ENCODE peak calls at places on chromosome 7, in four cellular contexts. Y, W, O and N are unnamed samples.

GRCh38 chr7:35753761-35754603 is 46.9 kb upstream of the SEPTIN7 start:
- DNase-seq in Y (no peak), W (peak; percentile 83), O (no peak), N (no peak)

GRCh38 chr7:132655071-132655761 is 78.9 kb upstream of the PLXNA4 start:
- DNase-seq in Y (peak; percentile 36), W (peak; percentile 75), O (peak; percentile 69), N (peak; percentile 91)

GRCh38 chr7:26198133-26198780 is 2.3 kb downstream of the HNRNPA2B1 start:
- DNase-seq in Y (peak; percentile 30), W (no peak), O (no peak), N (no peak)

GRCh38 chr7:158827411-158828342 is 1.6 kb downstream of the ESYT2 start:
- DNase-seq in Y (no peak), W (no peak), O (no peak), N (peak; percentile 29)

GRCh38 chr7:87202208-87202607 is 17.3 kb downstream of the TMEM243 start:
- DNase-seq in Y (no peak), W (no peak), O (no peak), N (no peak)

GRCh38 chr7:142855756-142856564 is 1.1 kb downstream of the EPHB6 start:
- DNase-seq in Y (no peak), W (peak; percentile 89), O (no peak), N (peak; percentile 30)

GRCh38 chr7:24926623-24927539 is 53.1 kb downstream of the OSBPL3 start:
- DNase-seq in Y (no peak), W (no peak), O (no peak), N (no peak)

GRCh38 chr7:99788554-99788953 is 4.6 kb upstream of the CYP3A4 start:
- DNase-seq in Y (no peak), W (no peak), O (no peak), N (no peak)

GRCh38 chr7:42833411-42833810 is 78.5 kb downstream of the C7orf25 start:
- DNase-seq in Y (no peak), W (no peak), O (no peak), N (no peak)

GRCh38 chr7:138958026-138958956 is 22.9 kb downstream of the KIAA1549 start:
- DNase-seq in Y (no peak), W (no peak), O (no peak), N (no peak)

GRCh38 chr7:132553031-132553430 is 23.2 kb downstream of the PLXNA4 start:
- DNase-seq in Y (no peak), W (no peak), O (no peak), N (no peak)

GRCh38 chr7:23544913-23545354 is 13.2 kb upstream of the TRA2A start:
- DNase-seq in Y (peak; percentile 45), W (no peak), O (no peak), N (peak; percentile 33)

GRCh38 chr7:108086962-108087361 is 43.2 kb downstream of the LAMB4 start:
- DNase-seq in Y (no peak), W (no peak), O (no peak), N (no peak)

GRCh38 chr7:107166702-107167426 is 1.9 kb upstream of the HBP1 start:
- DNase-seq in Y (no peak), W (no peak), O (no peak), N (no peak)

GRCh38 chr7:2873146-2873545 is 29.0 kb upstream of the GNA12 start:
- DNase-seq in Y (no peak), W (no peak), O (no peak), N (no peak)

GRCh38 chr7:107694395-107694794 is 33.8 kb downstream of the SLC26A4 start:
- DNase-seq in Y (no peak), W (no peak), O (no peak), N (no peak)

GRCh38 chr7:79778786-79779382 is 325.4 kb upstream of the MAGI2 start:
- DNase-seq in Y (no peak), W (no peak), O (no peak), N (no peak)

GRCh38 chr7:127904706-127905056 is 126.6 kb downstream of the LRRC4 start:
- DNase-seq in Y (no peak), W (no peak), O (no peak), N (no peak)

GRCh38 chr7:74187915-74188675 is 13.9 kb downstream of the EIF4H start:
- DNase-seq in Y (no peak), W (no peak), O (no peak), N (no peak)

GRCh38 chr7:155369-156000 is 36.9 kb upstream of the FAM20C start:
- DNase-seq in Y (no peak), W (no peak), O (no peak), N (no peak)

GRCh38 chr7:35474100-35474499 is 220.2 kb upstream of the TBX20 start:
- DNase-seq in Y (no peak), W (no peak), O (no peak), N (no peak)

GRCh38 chr7:146053492-146053891 is 63.1 kb upstream of the CNTNAP2 start:
- DNase-seq in Y (no peak), W (no peak), O (no peak), N (no peak)

GRCh38 chr7:2572101-2572842 is 13.5 kb downstream of the IQCE start:
- DNase-seq in Y (no peak), W (peak; percentile 56), O (no peak), N (no peak)

GRCh38 chr7:1279041-1279440 is 46.4 kb downstream of the UNCX start:
- DNase-seq in Y (no peak), W (peak; percentile 2), O (no peak), N (no peak)

GRCh38 chr7:24715661-24716479 is 41.4 kb downstream of the GSDME start:
- DNase-seq in Y (peak; percentile 63), W (no peak), O (no peak), N (peak; percentile 60)

GRCh38 chr7:142568430-142569097 is 180.7 kb upstream of the PRSS1 start:
- DNase-seq in Y (no peak), W (no peak), O (no peak), N (no peak)

GRCh38 chr7:37505750-37506353 is 57.2 kb upstream of the ELMO1 start:
- DNase-seq in Y (no peak), W (no peak), O (no peak), N (no peak)

GRCh38 chr7:29189743-29190201 is 4.8 kb upstream of the CHN2 start:
- DNase-seq in Y (peak; percentile 93), W (peak; percentile 85), O (peak; percentile 39), N (peak; percentile 56)

GRCh38 chr7:124655990-124656389 is 109.6 kb downstream of the GPR37 start:
- DNase-seq in Y (no peak), W (no peak), O (no peak), N (no peak)

GRCh38 chr7:83038787-83039186 is 123.9 kb downstream of the PCLO start:
- DNase-seq in Y (no peak), W (no peak), O (no peak), N (no peak)

GRCh38 chr7:41706228-41706930 is 3.5 kb upstream of the INHBA start:
- DNase-seq in Y (no peak), W (no peak), O (no peak), N (no peak)

GRCh38 chr7:97078023-97078988 is 39.2 kb upstream of the SDHAF3 start:
- DNase-seq in Y (no peak), W (no peak), O (no peak), N (no peak)

GRCh38 chr7:155669717-155670505 is 25.4 kb downstream of the RBM33 start:
- DNase-seq in Y (no peak), W (no peak), O (no peak), N (no peak)

GRCh38 chr7:138713191-138713590 is 12.0 kb upstream of the SVOPL start:
- DNase-seq in Y (no peak), W (no peak), O (no peak), N (no peak)

GRCh38 chr7:94559972-94560371 is 50.4 kb downstream of the CASD1 start:
- DNase-seq in Y (no peak), W (no peak), O (no peak), N (no peak)

GRCh38 chr7:135257790-135258189 is 24.2 kb downstream of the STRA8 start:
- DNase-seq in Y (no peak), W (no peak), O (no peak), N (no peak)
- H3K4me1 ChIP-seq in Y (no peaks in the 10 kb centered on the region), W (peaks cover 8% of the 10 kb centered on the region), O (no peaks in the 10 kb centered on the region), N (peaks cover 8% of the 10 kb centered on the region)

DNA sequence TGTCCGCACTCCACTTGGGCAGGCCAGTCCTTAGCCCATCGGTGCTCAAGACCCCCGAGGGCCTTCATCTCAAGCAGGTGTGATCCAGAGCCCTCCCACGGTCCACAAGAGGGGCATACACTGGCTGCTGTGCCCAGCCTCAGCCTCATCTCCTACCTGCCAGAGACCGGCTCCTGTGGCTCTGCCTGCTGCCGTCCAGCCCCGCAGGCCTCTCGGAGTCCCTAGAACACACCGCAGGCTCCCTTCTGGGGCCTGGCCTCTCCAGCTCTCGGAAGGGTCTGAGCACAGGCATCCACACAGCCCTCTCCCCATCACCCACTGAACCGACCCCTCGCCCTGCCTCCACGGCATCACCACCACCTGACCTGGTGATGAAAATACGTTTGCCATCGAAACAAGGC is 147.4 kb downstream of the PRKAG2 start:
- DNase-seq in Y (no peak), W (no peak), O (no peak), N (no peak)
- H3K4me1 ChIP-seq in Y (peaks cover 14% of the 10 kb centered on the region), W (peaks cover 7% of the 10 kb centered on the region), O (peaks cover 4% of the 10 kb centered on the region), N (no peaks in the 10 kb centered on the region)

GRCh38 chr7:54995631-54996340 is 23.0 kb upstream of the EGFR start:
- DNase-seq in Y (no peak), W (no peak), O (no peak), N (no peak)
- H3K4me1 ChIP-seq in Y (no peaks in the 10 kb centered on the region), W (no peaks in the 10 kb centered on the region), O (no peaks in the 10 kb centered on the region), N (no peaks in the 10 kb centered on the region)

DNA sequence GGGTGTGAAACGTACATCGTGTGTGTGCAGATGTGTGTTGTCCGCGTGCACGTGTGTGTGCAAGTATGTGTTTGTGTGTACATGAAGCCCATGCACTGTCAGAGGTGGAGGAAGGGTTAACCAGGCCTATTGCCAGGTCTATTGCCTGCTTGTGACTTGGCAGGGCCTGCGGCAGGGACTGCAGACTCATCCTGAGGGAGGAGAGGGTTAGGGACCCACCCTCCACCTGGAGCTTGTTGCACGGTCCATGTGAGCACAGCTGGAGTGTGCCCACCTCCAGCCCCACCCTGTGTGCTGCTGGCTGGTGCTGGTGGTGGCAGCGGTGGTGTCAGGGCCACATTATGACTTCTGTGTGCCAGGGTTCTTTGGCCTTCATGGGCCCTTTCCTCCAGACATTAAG is 7.1 kb upstream of the AQP1 start:
- DNase-seq in Y (no peak), W (no peak), O (no peak), N (no peak)
- H3K4me1 ChIP-seq in Y (no peaks in the 10 kb centered on the region), W (peaks cover 16% of the 10 kb centered on the region), O (no peaks in the 10 kb centered on the region), N (no peaks in the 10 kb centered on the region)

DNA sequence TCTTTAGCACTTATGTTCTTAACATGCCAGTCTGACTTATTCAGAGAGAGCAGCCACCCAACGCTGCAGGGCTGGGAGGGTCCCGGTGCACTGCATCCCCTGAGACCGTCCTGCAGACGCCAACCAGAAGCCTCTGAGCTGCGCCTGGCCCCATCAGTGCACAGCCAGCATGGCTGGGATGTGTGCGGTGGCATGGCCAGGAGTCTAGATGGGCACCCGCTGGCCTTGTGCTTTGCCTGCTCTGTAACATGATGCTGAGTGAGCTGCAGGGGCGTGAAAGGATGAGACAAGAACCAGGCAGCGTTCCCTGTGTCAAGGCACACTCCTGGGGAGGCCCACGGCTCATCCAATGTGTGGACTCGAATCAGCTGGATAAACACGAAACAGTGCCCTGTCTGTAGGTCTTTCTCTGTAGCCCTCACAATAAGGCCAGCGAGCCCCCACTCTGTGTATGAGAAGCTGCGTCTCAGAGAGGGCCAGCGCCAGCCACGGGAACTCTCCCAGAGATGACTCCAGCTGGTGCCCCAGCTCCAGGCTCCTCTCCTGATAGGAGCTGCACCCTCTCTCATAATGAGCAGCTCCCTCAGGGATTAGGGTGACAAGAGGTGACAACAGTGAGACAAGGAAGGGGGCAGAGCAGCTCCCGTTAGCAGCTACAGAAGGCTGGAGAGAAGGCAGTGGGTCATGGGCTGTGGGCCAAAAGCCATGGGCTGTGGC is 96.8 kb downstream of the TNS3 start:
- DNase-seq in Y (no peak), W (no peak), O (no peak), N (no peak)
- H3K4me1 ChIP-seq in Y (peaks cover 45% of the 10 kb centered on the region), W (peaks cover 32% of the 10 kb centered on the region), O (peaks cover 25% of the 10 kb centered on the region), N (no peaks in the 10 kb centered on the region)